ENCODE peak calls at places on chromosome X, in eight cellular contexts. One of them, this sample, is unnamed.

GRCh38 chrX:119694601-119695534 is 1.9 kb upstream of the SEPTIN6 start:
- DNase-seq in right cardiac atrium: no peak
- DNase-seq in mucosa of descending colon: no peak
- DNase-seq in pancreas: no peak
- DNase-seq in astrocyte: no peak
- DNase-seq in naive thymus-derived CD4-positive, alpha-beta T cell: no peak
- DNase-seq in gastrocnemius medialis: no peak
- DNase-seq in endodermal cell: peak; percentile 76
- DNase-seq in this sample: no peak

GRCh38 chrX:150940844-150941495 is 42.2 kb upstream of the HMGB3 start:
- DNase-seq in mucosa of descending colon: peak; percentile 31
- DNase-seq in astrocyte: no peak
- DNase-seq in pancreas: no peak
- DNase-seq in endodermal cell: no peak
- DNase-seq in gastrocnemius medialis: no peak
- DNase-seq in naive thymus-derived CD4-positive, alpha-beta T cell: no peak
- DNase-seq in right cardiac atrium: no peak
- DNase-seq in this sample: no peak

GRCh38 chrX:14038375-14039077 is 8.8 kb upstream of the GEMIN8 start:
- DNase-seq in right cardiac atrium: no peak
- DNase-seq in naive thymus-derived CD4-positive, alpha-beta T cell: no peak
- DNase-seq in astrocyte: no peak
- DNase-seq in gastrocnemius medialis: no peak
- DNase-seq in endodermal cell: no peak
- DNase-seq in pancreas: no peak
- DNase-seq in mucosa of descending colon: no peak
- DNase-seq in this sample: no peak

GRCh38 chrX:105876658-105877057 is 54.3 kb downstream of the NRK start:
- DNase-seq in astrocyte: no peak
- DNase-seq in right cardiac atrium: no peak
- DNase-seq in pancreas: no peak
- DNase-seq in gastrocnemius medialis: no peak
- DNase-seq in naive thymus-derived CD4-positive, alpha-beta T cell: no peak
- DNase-seq in mucosa of descending colon: no peak
- DNase-seq in endodermal cell: no peak
- DNase-seq in this sample: peak; percentile 4

GRCh38 chrX:155745792-155746191 is 133.0 kb upstream of the TMLHE start:
- DNase-seq in gastrocnemius medialis: peak; percentile 14
- DNase-seq in astrocyte: no peak
- DNase-seq in naive thymus-derived CD4-positive, alpha-beta T cell: no peak
- DNase-seq in right cardiac atrium: no peak
- DNase-seq in endodermal cell: no peak
- DNase-seq in mucosa of descending colon: peak; percentile 22
- DNase-seq in pancreas: no peak
- DNase-seq in this sample: peak; percentile 67

GRCh38 chrX:67607436-67607835 is 63.6 kb downstream of the AR start:
- DNase-seq in pancreas: no peak
- DNase-seq in right cardiac atrium: no peak
- DNase-seq in endodermal cell: no peak
- DNase-seq in mucosa of descending colon: no peak
- DNase-seq in astrocyte: peak; percentile 57
- DNase-seq in gastrocnemius medialis: no peak
- DNase-seq in naive thymus-derived CD4-positive, alpha-beta T cell: no peak
- DNase-seq in this sample: no peak

GRCh38 chrX:97461763-97462162 is 578.1 kb downstream of the RPA4 start:
- DNase-seq in endodermal cell: no peak
- DNase-seq in naive thymus-derived CD4-positive, alpha-beta T cell: no peak
- DNase-seq in right cardiac atrium: no peak
- DNase-seq in astrocyte: no peak
- DNase-seq in pancreas: no peak
- DNase-seq in mucosa of descending colon: no peak
- DNase-seq in gastrocnemius medialis: no peak
- DNase-seq in this sample: no peak

GRCh38 chrX:151151668-151152267 is 24.6 kb upstream of the GPR50 start:
- DNase-seq in naive thymus-derived CD4-positive, alpha-beta T cell: peak; percentile 40
- DNase-seq in pancreas: peak; percentile 23
- DNase-seq in gastrocnemius medialis: peak; percentile 12
- DNase-seq in right cardiac atrium: no peak
- DNase-seq in endodermal cell: peak; percentile 57
- DNase-seq in astrocyte: peak; percentile 16
- DNase-seq in mucosa of descending colon: no peak
- DNase-seq in this sample: peak; percentile 45

GRCh38 chrX:19673334-19674040 is 158.2 kb upstream of the MAP3K15 start:
- DNase-seq in right cardiac atrium: peak; percentile 82
- DNase-seq in naive thymus-derived CD4-positive, alpha-beta T cell: no peak
- DNase-seq in astrocyte: peak; percentile 93
- DNase-seq in gastrocnemius medialis: peak; percentile 31
- DNase-seq in pancreas: no peak
- DNase-seq in mucosa of descending colon: peak; percentile 48
- DNase-seq in endodermal cell: no peak
- DNase-seq in this sample: peak; percentile 13

GRCh38 chrX:79146552-79147390 is 2.3 kb downstream of the GPR174 start:
- DNase-seq in gastrocnemius medialis: no peak
- DNase-seq in astrocyte: no peak
- DNase-seq in right cardiac atrium: no peak
- DNase-seq in naive thymus-derived CD4-positive, alpha-beta T cell: no peak
- DNase-seq in pancreas: no peak
- DNase-seq in endodermal cell: no peak
- DNase-seq in mucosa of descending colon: no peak
- DNase-seq in this sample: no peak

GRCh38 chrX:107716045-107716684 is 59.4 kb downstream of the TSC22D3 start:
- DNase-seq in pancreas: no peak
- DNase-seq in gastrocnemius medialis: no peak
- DNase-seq in astrocyte: peak; percentile 20
- DNase-seq in endodermal cell: peak; percentile 89
- DNase-seq in naive thymus-derived CD4-positive, alpha-beta T cell: peak; percentile 42
- DNase-seq in mucosa of descending colon: peak; percentile 45
- DNase-seq in right cardiac atrium: peak; percentile 66
- DNase-seq in this sample: no peak

GRCh38 chrX:3299626-3300025 is 46.8 kb downstream of the MXRA5 start:
- DNase-seq in endodermal cell: no peak
- DNase-seq in naive thymus-derived CD4-positive, alpha-beta T cell: no peak
- DNase-seq in mucosa of descending colon: no peak
- DNase-seq in right cardiac atrium: no peak
- DNase-seq in astrocyte: no peak
- DNase-seq in gastrocnemius medialis: no peak
- DNase-seq in pancreas: no peak
- DNase-seq in this sample: no peak

GRCh38 chrX:31293409-31293808 is 221.6 kb upstream of the FTHL17 start:
- DNase-seq in right cardiac atrium: no peak
- DNase-seq in endodermal cell: no peak
- DNase-seq in pancreas: no peak
- DNase-seq in naive thymus-derived CD4-positive, alpha-beta T cell: no peak
- DNase-seq in mucosa of descending colon: no peak
- DNase-seq in astrocyte: no peak
- DNase-seq in gastrocnemius medialis: no peak
- DNase-seq in this sample: no peak

GRCh38 chrX:38500886-38501285 is 60.5 kb upstream of the TSPAN7 start:
- DNase-seq in naive thymus-derived CD4-positive, alpha-beta T cell: no peak
- DNase-seq in pancreas: no peak
- DNase-seq in astrocyte: no peak
- DNase-seq in right cardiac atrium: no peak
- DNase-seq in mucosa of descending colon: no peak
- DNase-seq in endodermal cell: no peak
- DNase-seq in gastrocnemius medialis: no peak
- DNase-seq in this sample: no peak

GRCh38 chrX:143873343-143873742 is 10.5 kb upstream of the UBE2NL start:
- DNase-seq in gastrocnemius medialis: no peak
- DNase-seq in naive thymus-derived CD4-positive, alpha-beta T cell: no peak
- DNase-seq in endodermal cell: no peak
- DNase-seq in right cardiac atrium: no peak
- DNase-seq in mucosa of descending colon: no peak
- DNase-seq in pancreas: no peak
- DNase-seq in astrocyte: peak; percentile 7
- DNase-seq in this sample: no peak

GRCh38 chrX:68894513-68895338 is 65.9 kb downstream of the EFNB1 start:
- DNase-seq in right cardiac atrium: peak; percentile 86
- DNase-seq in gastrocnemius medialis: peak; percentile 69
- DNase-seq in mucosa of descending colon: peak; percentile 77
- DNase-seq in endodermal cell: peak; percentile 64
- DNase-seq in pancreas: peak; percentile 55
- DNase-seq in naive thymus-derived CD4-positive, alpha-beta T cell: peak; percentile 16
- DNase-seq in astrocyte: peak; percentile 63
- DNase-seq in this sample: peak; percentile 64

GRCh38 chrX:2962346-2962745 is 33.2 kb upstream of the ARSD start:
- DNase-seq in gastrocnemius medialis: no peak
- DNase-seq in naive thymus-derived CD4-positive, alpha-beta T cell: no peak
- DNase-seq in pancreas: peak; percentile 27
- DNase-seq in mucosa of descending colon: peak; percentile 31
- DNase-seq in right cardiac atrium: no peak
- DNase-seq in endodermal cell: peak; percentile 87
- DNase-seq in astrocyte: no peak
- DNase-seq in this sample: no peak

GRCh38 chrX:55335296-55335695 is 70.6 kb upstream of the PAGE3 start:
- DNase-seq in gastrocnemius medialis: no peak
- DNase-seq in mucosa of descending colon: no peak
- DNase-seq in endodermal cell: no peak
- DNase-seq in pancreas: no peak
- DNase-seq in right cardiac atrium: no peak
- DNase-seq in astrocyte: no peak
- DNase-seq in naive thymus-derived CD4-positive, alpha-beta T cell: peak; percentile 13
- DNase-seq in this sample: no peak
- H3K9me3 ChIP-seq in gastrocnemius medialis: no peaks in the 10 kb centered on the region
- H3K9me3 ChIP-seq in mucosa of descending colon: no peaks in the 10 kb centered on the region
- H3K9me3 ChIP-seq in endodermal cell: no peaks in the 10 kb centered on the region
- H3K9me3 ChIP-seq in pancreas: no peaks in the 10 kb centered on the region
- H3K9me3 ChIP-seq in right cardiac atrium: no peaks in the 10 kb centered on the region
- H3K9me3 ChIP-seq in astrocyte: no peaks in the 10 kb centered on the region
- H3K9me3 ChIP-seq in naive thymus-derived CD4-positive, alpha-beta T cell: no peaks in the 10 kb centered on the region
- H3K9me3 ChIP-seq in this sample: no peaks in the 10 kb centered on the region

DNA sequence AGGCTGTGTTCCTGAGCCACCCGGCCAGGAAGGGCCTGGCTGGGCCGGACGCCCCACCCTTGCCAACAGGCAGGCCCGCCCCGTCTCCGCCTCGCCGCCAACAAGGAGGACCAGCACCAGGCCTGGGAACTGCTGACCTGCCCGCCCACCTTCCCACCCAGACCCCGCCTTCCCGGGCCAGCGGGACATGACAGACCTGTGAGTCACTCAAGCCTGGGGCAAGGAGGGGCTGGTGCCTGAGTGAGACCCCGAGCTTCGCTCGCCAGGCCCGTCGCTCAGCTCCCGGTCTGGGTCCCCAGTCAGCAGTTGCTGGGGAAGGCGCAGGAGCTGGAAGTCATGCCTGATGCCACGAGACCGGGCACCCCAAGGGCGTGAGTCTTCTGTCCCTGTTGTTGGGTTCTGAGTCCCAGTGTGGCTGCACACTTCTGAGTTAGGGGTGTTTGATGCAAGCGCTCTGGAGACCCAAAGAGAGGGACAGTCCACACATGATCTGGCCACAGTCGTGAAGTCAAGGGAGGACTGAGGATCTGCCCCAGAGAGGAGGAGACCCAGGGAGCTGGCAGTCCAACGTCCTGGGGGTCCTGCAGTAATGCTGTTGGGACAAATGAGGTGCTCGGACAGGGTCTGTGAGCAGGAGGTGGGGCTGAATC is at the start of gene DNASE1L1:
- DNase-seq in endodermal cell: peak; percentile 97
- DNase-seq in naive thymus-derived CD4-positive, alpha-beta T cell: no peak
- DNase-seq in pancreas: peak; percentile 82
- DNase-seq in right cardiac atrium: peak; percentile 93
- DNase-seq in mucosa of descending colon: peak; percentile 91
- DNase-seq in gastrocnemius medialis: peak; percentile 93
- DNase-seq in astrocyte: peak; percentile 82
- DNase-seq in this sample: no peak
- H3K4me3 ChIP-seq in endodermal cell: peak within 1 kb of the TSS; percentile 76
- H3K4me3 ChIP-seq in naive thymus-derived CD4-positive, alpha-beta T cell: no peak within 1 kb of the TSS
- H3K4me3 ChIP-seq in pancreas: no peak within 1 kb of the TSS
- H3K4me3 ChIP-seq in right cardiac atrium: peak within 1 kb of the TSS; percentile 37
- H3K4me3 ChIP-seq in mucosa of descending colon: no peak within 1 kb of the TSS
- H3K4me3 ChIP-seq in gastrocnemius medialis: peak within 1 kb of the TSS; percentile 54
- H3K4me3 ChIP-seq in astrocyte: peak within 1 kb of the TSS; percentile 69
- H3K4me3 ChIP-seq in this sample: no peak within 1 kb of the TSS

GRCh38 chrX:40213092-40213491 is 115.3 kb upstream of the BCOR start:
- DNase-seq in right cardiac atrium: no peak
- DNase-seq in gastrocnemius medialis: no peak
- DNase-seq in pancreas: no peak
- DNase-seq in naive thymus-derived CD4-positive, alpha-beta T cell: no peak
- DNase-seq in astrocyte: no peak
- DNase-seq in mucosa of descending colon: no peak
- DNase-seq in endodermal cell: no peak
- DNase-seq in this sample: no peak
- H3K9me3 ChIP-seq in right cardiac atrium: no peaks in the 10 kb centered on the region
- H3K9me3 ChIP-seq in gastrocnemius medialis: no peaks in the 10 kb centered on the region
- H3K9me3 ChIP-seq in pancreas: no peaks in the 10 kb centered on the region
- H3K9me3 ChIP-seq in naive thymus-derived CD4-positive, alpha-beta T cell: no peaks in the 10 kb centered on the region
- H3K9me3 ChIP-seq in astrocyte: no peaks in the 10 kb centered on the region
- H3K9me3 ChIP-seq in mucosa of descending colon: no peaks in the 10 kb centered on the region
- H3K9me3 ChIP-seq in endodermal cell: no peaks in the 10 kb centered on the region
- H3K9me3 ChIP-seq in this sample: no peaks in the 10 kb centered on the region

GRCh38 chrX:72715546-72715945 is 1.4 kb upstream of the PHKA1 start:
- DNase-seq in right cardiac atrium: no peak
- DNase-seq in mucosa of descending colon: no peak
- DNase-seq in endodermal cell: no peak
- DNase-seq in astrocyte: no peak
- DNase-seq in gastrocnemius medialis: no peak
- DNase-seq in naive thymus-derived CD4-positive, alpha-beta T cell: no peak
- DNase-seq in pancreas: no peak
- DNase-seq in this sample: no peak

GRCh38 chrX:72714471-72714916 is 388 bp upstream of the PHKA1 start:
- DNase-seq in mucosa of descending colon: peak; percentile 54
- DNase-seq in astrocyte: peak; percentile 63
- DNase-seq in endodermal cell: peak; percentile 78
- DNase-seq in gastrocnemius medialis: peak; percentile 90
- DNase-seq in pancreas: peak; percentile 66
- DNase-seq in naive thymus-derived CD4-positive, alpha-beta T cell: no peak
- DNase-seq in right cardiac atrium: peak; percentile 83
- DNase-seq in this sample: peak; percentile 80

GRCh38 chrX:72716766-72717165 is 2.7 kb upstream of the PHKA1 start:
- DNase-seq in endodermal cell: no peak
- DNase-seq in right cardiac atrium: no peak
- DNase-seq in pancreas: no peak
- DNase-seq in astrocyte: no peak
- DNase-seq in naive thymus-derived CD4-positive, alpha-beta T cell: no peak
- DNase-seq in gastrocnemius medialis: peak; percentile 79
- DNase-seq in mucosa of descending colon: no peak
- DNase-seq in this sample: no peak

GRCh38 chrX:72713130-72713529 is 976 bp downstream of the PHKA1 start:
- DNase-seq in astrocyte: no peak
- DNase-seq in right cardiac atrium: no peak
- DNase-seq in mucosa of descending colon: no peak
- DNase-seq in pancreas: no peak
- DNase-seq in endodermal cell: no peak
- DNase-seq in gastrocnemius medialis: no peak
- DNase-seq in naive thymus-derived CD4-positive, alpha-beta T cell: no peak
- DNase-seq in this sample: no peak

DNA sequence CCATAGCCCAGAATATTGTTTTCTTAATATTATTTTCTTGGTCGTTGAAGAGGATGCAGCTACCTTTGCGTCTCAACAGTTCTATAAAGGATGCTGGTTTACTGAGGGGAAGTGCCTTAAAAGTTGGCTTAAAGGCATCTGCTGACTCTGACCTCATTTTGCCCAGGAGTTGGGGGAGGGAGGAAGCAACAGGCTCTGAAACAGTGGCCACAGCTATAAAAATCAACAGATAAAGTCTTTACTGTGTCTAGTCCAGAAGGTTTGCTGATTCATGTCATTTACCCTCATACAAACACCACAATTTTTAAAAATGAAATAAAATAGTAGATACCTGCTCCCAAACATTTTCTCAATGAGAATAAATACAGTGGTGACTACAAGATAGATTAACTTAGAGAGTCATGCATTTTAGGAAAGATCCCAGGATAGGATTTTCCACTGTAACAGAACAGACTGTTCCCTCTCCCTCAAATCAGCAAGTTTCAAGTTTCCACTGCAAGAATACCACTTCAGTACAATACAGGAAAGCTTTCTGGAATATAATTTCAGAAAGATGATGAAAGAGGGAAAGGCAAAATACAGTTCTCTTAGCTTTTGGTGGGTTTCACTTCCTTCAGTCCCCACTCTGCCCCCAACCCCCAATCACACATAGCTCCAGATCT is 1.9 kb downstream of the PHKA1 start:
- DNase-seq in astrocyte: no peak
- DNase-seq in right cardiac atrium: no peak
- DNase-seq in naive thymus-derived CD4-positive, alpha-beta T cell: no peak
- DNase-seq in gastrocnemius medialis: peak; percentile 37
- DNase-seq in pancreas: no peak
- DNase-seq in mucosa of descending colon: no peak
- DNase-seq in endodermal cell: no peak
- DNase-seq in this sample: no peak
- H3K4me3 ChIP-seq in astrocyte: no peak overlapping the region
- H3K4me3 ChIP-seq in right cardiac atrium: no peak overlapping the region
- H3K4me3 ChIP-seq in naive thymus-derived CD4-positive, alpha-beta T cell: no peak overlapping the region
- H3K4me3 ChIP-seq in gastrocnemius medialis: peak overlapping the region; percentile 72
- H3K4me3 ChIP-seq in pancreas: no peak overlapping the region
- H3K4me3 ChIP-seq in mucosa of descending colon: no peak overlapping the region
- H3K4me3 ChIP-seq in endodermal cell: no peak overlapping the region
- H3K4me3 ChIP-seq in this sample: peak overlapping the region; percentile 43

This sample was measured in HAP-1.